ENCODE peak calls at places on chromosomes 12 and 14, in ten cellular contexts. R is suprapubic skin, V is stomach, F is vagina, E is endothelial cell of umbilical vein, A is HL-60, L is SK-N-SH, U is HepG2, K is GM23338, Z is breast epithelium. M is an unnamed sample.

GRCh38 chr12:54689984-54690383 is 41.8 kb upstream of the DCD start:
- DNase-seq in R (no peak), V (no peak), F (no peak), E (no peak), A (no peak), L (no peak), U (no peak), K (peak), Z (no peak), M (no peak)

GRCh38 chr12:123097521-123098084 is 53.3 kb downstream of the PITPNM2 start:
- DNase-seq in R (no peak), V (peak), F (no peak), E (no peak), A (no peak), L (no peak), U (no peak), K (no peak), Z (no peak), M (no peak)

GRCh38 chr14:100328495-100329163 is 5.5 kb downstream of the SLC25A47 start:
- DNase-seq in R (no peak), V (no peak), F (no peak), E (no peak), A (no peak), L (no peak), U (no peak), K (no peak), Z (no peak), M (no peak)

GRCh38 chr14:63283501-63284248 is 35.1 kb downstream of the GPHB5 start:
- DNase-seq in R (no peak), V (no peak), F (no peak), E (no peak), A (no peak), L (peak), U (no peak), K (no peak), Z (no peak), M (no peak)

GRCh38 chr12:40693503-40693863 is 1.2 kb downstream of the CNTN1 start:
- DNase-seq in R (peak), V (no peak), F (no peak), E (no peak), A (no peak), L (peak), U (no peak), K (peak), Z (no peak), M (peak)

GRCh38 chr12:65157091-65157490 is 12.3 kb upstream of the LEMD3 start:
- DNase-seq in R (no peak), V (no peak), F (no peak), E (no peak), A (no peak), L (no peak), U (no peak), K (no peak), Z (no peak), M (no peak)

GRCh38 chr12:1792406-1792805 is 28.0 kb upstream of the LRTM2 start:
- DNase-seq in R (no peak), V (no peak), F (no peak), E (no peak), A (no peak), L (peak), U (no peak), K (no peak), Z (no peak), M (no peak)

GRCh38 chr12:89353188-89353822 is 1.0 kb upstream of the DUSP6 start:
- DNase-seq in R (peak), V (peak), F (no peak), E (peak), A (no peak), L (peak), U (peak), K (peak), Z (peak), M (peak)

GRCh38 chr12:100267603-100268281 is 765 bp downstream of the SCYL2 start:
- DNase-seq in R (no peak), V (peak), F (no peak), E (peak), A (no peak), L (no peak), U (peak), K (peak), Z (no peak), M (peak)

GRCh38 chr12:78703820-78704525 is 160.6 kb upstream of the SYT1 start:
- DNase-seq in R (no peak), V (no peak), F (no peak), E (peak), A (no peak), L (no peak), U (no peak), K (no peak), Z (no peak), M (no peak)

GRCh38 chr12:112973712-112974305 is 4.5 kb upstream of the OAS2 start:
- DNase-seq in R (no peak), V (no peak), F (no peak), E (no peak), A (no peak), L (no peak), U (no peak), K (no peak), Z (no peak), M (no peak)

GRCh38 chr12:91781114-91781513 is 364.5 kb downstream of the BTG1 start:
- DNase-seq in R (no peak), V (no peak), F (no peak), E (peak), A (no peak), L (no peak), U (no peak), K (no peak), Z (no peak), M (no peak)

GRCh38 chr12:91786490-91787272 is 359.0 kb downstream of the BTG1 start:
- DNase-seq in R (no peak), V (no peak), F (no peak), E (no peak), A (no peak), L (no peak), U (no peak), K (no peak), Z (no peak), M (no peak)

DNA sequence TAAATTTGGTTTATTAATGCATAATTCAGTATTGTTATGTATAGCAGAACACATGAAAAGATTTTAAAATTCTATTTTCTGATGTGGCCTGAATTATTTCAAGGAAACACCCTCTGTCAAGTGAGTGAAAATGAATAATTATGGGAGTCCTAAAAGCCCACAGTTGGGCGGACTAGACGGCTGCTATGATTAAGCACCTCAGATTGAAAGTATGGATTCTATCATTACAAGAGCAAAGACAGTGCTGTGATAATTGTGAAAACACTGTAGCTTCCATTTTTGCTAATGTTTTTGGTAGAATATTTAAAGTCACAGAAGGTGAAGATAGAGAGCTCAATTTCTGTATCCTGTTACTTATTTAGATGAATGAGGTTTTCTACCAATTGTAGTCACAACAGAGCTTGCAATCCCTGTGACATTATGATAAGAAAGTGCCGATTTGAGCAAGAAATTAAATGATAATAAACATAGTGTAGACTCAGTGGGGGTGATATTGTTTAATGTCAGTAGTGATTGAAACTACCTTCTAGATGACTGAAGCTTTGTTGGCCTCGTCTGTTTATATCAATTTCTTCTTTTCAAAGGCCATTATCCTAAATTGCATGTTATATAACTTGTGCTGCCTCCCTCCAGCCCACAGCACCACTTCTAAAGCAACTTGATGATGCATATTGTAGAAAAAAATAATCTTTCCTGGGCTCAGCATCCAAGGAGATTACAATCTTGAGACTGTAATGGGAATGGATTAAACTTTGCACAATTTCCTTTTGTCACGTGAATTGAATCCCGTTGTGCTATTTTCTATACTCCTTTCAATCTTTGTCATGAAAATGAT is 359.8 kb downstream of the BTG1 start:
- DNase-seq in R (no peak), V (no peak), F (no peak), E (no peak), A (no peak), L (no peak), U (no peak), K (no peak), Z (no peak), M (no peak)
- TF ChIP-seq POLR2AphosphoS5 in R (no peak), V (no peak), F (no peak), E (no peak), A (no peak), L (no peak), U (no peak), K (no peak), Z (no peak), M (no peak)

DNA sequence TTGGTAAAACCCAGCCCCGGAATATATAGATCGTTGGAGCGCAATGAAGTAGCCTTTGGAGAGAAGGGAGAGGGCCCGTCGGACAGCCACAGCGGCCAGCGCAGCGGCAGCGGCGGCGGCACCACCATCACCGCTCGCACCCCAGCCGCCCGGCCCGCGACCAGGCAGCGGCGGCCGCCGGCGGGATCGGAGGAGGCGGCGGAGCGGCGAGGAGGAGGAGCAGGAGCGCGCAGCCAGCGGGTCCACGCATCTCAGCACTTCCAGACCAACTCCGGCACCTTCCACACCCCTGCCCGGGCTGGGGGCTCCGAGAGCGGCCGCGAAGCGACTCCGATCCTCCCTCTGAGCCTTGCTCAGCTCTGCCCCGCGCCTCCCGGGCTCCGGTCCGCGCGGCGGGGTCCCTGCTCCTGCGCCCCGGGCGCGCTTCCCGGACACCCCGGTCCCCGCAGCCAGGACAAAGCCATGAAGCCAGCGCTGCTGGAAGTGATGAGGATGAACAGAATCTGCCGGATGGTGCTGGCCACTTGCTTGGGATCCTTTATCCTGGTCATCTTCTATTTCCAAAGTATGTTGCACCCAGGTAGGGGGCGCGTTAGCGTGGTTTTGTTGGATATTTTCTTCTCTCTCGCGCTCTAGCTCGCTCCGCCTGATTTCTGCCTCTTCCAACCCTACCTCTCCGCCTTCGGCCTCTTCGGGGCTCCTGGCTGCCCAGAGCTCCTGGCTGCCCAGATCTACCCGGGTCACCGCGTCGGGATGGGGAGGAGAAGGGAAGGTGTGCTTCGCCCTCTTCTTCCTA is 400 bp downstream of the CHST11 start:
- DNase-seq in R (peak), V (peak), F (no peak), E (peak), A (no peak), L (peak), U (no peak), K (peak), Z (no peak), M (peak)
- TF ChIP-seq POLR2AphosphoS5 in R (no peak), V (peak), F (no peak), E (peak), A (peak), L (peak), U (no peak), K (no peak), Z (peak), M (peak)

DNA sequence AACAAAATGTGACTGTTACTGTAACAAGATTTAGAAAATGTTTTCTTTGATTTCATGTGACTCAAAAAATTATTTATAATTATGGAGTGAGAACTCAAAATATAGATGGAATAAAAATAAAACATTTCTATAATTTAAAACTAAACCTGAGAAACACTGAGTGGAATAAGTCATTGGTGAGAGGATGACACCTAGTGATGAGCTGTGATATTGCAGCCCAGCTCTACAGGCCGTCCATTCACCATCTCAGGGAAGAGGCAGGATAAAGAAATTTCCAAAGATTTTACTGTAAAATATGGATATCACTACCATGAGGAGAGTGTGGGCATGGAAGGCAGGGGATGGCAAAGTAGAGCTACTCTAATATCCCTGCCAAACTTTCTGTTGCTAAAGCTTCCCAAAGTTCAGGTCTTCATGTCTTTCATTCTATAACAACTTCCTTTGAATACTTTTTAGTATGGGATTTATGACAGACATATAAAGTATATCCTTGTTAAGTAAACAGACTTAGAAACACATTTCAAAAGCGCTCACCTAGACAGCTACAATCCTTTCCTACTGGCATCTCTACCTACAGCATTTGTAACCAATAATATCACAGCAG is 308.0 kb downstream of the ITPR2 start:
- DNase-seq in R (no peak), V (no peak), F (no peak), E (peak), A (no peak), L (no peak), U (no peak), K (peak), Z (no peak), M (no peak)
- TF ChIP-seq POLR2AphosphoS5 in R (no peak), V (no peak), F (no peak), E (no peak), A (no peak), L (no peak), U (no peak), K (no peak), Z (no peak), M (no peak)

DNA sequence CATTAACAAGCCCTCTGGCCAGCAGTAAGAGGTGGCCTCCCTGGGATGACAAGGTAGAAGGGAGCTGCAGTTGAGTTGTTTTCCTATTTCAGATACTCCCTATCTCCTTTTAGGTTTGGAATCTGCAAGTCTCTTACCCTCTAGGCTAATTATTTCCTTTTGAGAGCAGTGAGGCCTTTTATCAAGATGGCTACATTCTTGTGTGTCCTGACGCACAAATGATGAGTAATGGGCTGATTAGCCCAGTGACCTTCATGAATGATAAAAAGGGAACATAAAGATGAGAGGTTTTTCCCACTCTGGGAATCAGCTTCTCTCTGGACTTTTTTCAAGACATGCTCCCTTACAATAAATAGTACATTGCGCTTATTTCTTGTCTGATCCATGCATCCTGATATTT is 22.9 kb downstream of the DYRK2 start:
- DNase-seq in R (no peak), V (no peak), F (no peak), E (no peak), A (no peak), L (no peak), U (no peak), K (no peak), Z (no peak), M (no peak)
- TF ChIP-seq POLR2AphosphoS5 in R (no peak), V (no peak), F (no peak), E (no peak), A (no peak), L (no peak), U (no peak), K (no peak), Z (no peak), M (no peak)

M was measured in prostate gland.